ENCODE peak calls at places on chromosomes 4 and X, in eight cellular contexts. I is COR-L47; F is T follicular helper cell; C is hippocampal formation; T is amniotic stem cell; E is neural crest cell; V is activated naive CD8-positive, alpha-beta T cell treated with anti-CD3 and anti-CD28 coated beads for 36 hours; U is stomach. B is an unnamed sample.
A peak's percentile ranks its signal among the peaks of the same experiment; 100 is the strongest.

GRCh38 chrX:147570483-147570882 is 341.2 kb upstream of the FMR1 start:
- DNase-seq in V (no peak), U (no peak), T (no peak), C (no peak), F (no peak), I (no peak), E (no peak), B (no peak)

GRCh38 chr4:156686120-156686519 is 285.5 kb downstream of the PDGFC start:
- DNase-seq in F (no peak), I (no peak), C (no peak), V (no peak), U (no peak), T (peak; percentile 83), E (no peak), B (no peak)

GRCh38 chrX:70454441-70455365 is 10.1 kb downstream of the DLG3 start:
- DNase-seq in F (peak; percentile 62), C (peak; percentile 18), E (peak; percentile 71), U (peak; percentile 88), I (peak; percentile 88), T (no peak), V (peak; percentile 74), B (peak; percentile 93)

GRCh38 chrX:117996918-117997480 is 119.6 kb downstream of the KLHL13 start:
- DNase-seq in V (no peak), F (no peak), I (no peak), C (no peak), U (no peak), T (no peak), E (no peak), B (peak; percentile 48)

GRCh38 chrX:128728943-128729342 is 676.7 kb upstream of the ACTRT1 start:
- DNase-seq in T (no peak), U (no peak), I (peak; percentile 7), C (no peak), V (no peak), E (no peak), F (no peak), B (peak; percentile 9)

GRCh38 chrX:427812-428725 is 41.4 kb upstream of the PPP2R3B start:
- DNase-seq in F (no peak), I (no peak), U (no peak), E (peak; percentile 65), C (no peak), T (no peak), V (no peak), B (no peak)

GRCh38 chr4:128315756-128316520 is 28.3 kb upstream of the PGRMC2 start:
- DNase-seq in T (no peak), I (no peak), V (no peak), E (no peak), U (no peak), C (no peak), F (no peak), B (no peak)

GRCh38 chr4:104829761-104830160 is 316.9 kb upstream of the TET2 start:
- DNase-seq in T (no peak), E (no peak), V (no peak), C (no peak), F (no peak), U (no peak), I (no peak), B (no peak)

GRCh38 chrX:68829594-68830485 is 1.0 kb downstream of the EFNB1 start:
- DNase-seq in V (peak; percentile 16), F (no peak), U (no peak), I (no peak), T (no peak), E (no peak), C (no peak), B (no peak)

GRCh38 chr4:126775485-126776106 is 857.2 kb upstream of the INTU start:
- DNase-seq in C (no peak), V (no peak), F (no peak), E (no peak), T (no peak), U (no peak), I (no peak), B (no peak)

B was measured in NCI-H2081 treated with DMSO at 0.1 percent for 48 hours.